ENCODE peak calls at places on chromosomes 3 and 15, in ten cellular contexts. One of them, this sample, is unnamed. For H3K4me1, the result is how much of the 10 kb centered on the place peaks cover.

GRCh38 chr3:46693038-46693896 is at the start of gene ALS2CL:
- DNase-seq in SJSA1: no peak
- DNase-seq in right atrium auricular region: no peak
- DNase-seq in RWPE2: peak
- DNase-seq in body of pancreas: peak
- DNase-seq in spleen: peak
- DNase-seq in CD8-positive, alpha-beta T cell: peak
- DNase-seq in transverse colon: peak
- DNase-seq in sigmoid colon: peak
- DNase-seq in cardiac muscle cell: peak
- DNase-seq in this sample: peak

GRCh38 chr15:76075060-76075459 is 15.3 kb downstream of the TMEM266 start:
- DNase-seq in SJSA1: no peak
- DNase-seq in right atrium auricular region: no peak
- DNase-seq in RWPE2: no peak
- DNase-seq in body of pancreas: no peak
- DNase-seq in spleen: no peak
- DNase-seq in CD8-positive, alpha-beta T cell: no peak
- DNase-seq in transverse colon: no peak
- DNase-seq in sigmoid colon: no peak
- DNase-seq in cardiac muscle cell: no peak
- DNase-seq in this sample: no peak

GRCh38 chr15:64746356-64746755 is 29.0 kb downstream of the RBPMS2 start:
- DNase-seq in SJSA1: no peak
- DNase-seq in right atrium auricular region: no peak
- DNase-seq in RWPE2: no peak
- DNase-seq in body of pancreas: no peak
- DNase-seq in spleen: no peak
- DNase-seq in CD8-positive, alpha-beta T cell: no peak
- DNase-seq in transverse colon: no peak
- DNase-seq in sigmoid colon: no peak
- DNase-seq in cardiac muscle cell: no peak
- DNase-seq in this sample: no peak

GRCh38 chr15:80567721-80568157 is 127.4 kb upstream of the ABHD17C start:
- DNase-seq in SJSA1: peak
- DNase-seq in right atrium auricular region: no peak
- DNase-seq in RWPE2: no peak
- DNase-seq in body of pancreas: peak
- DNase-seq in spleen: no peak
- DNase-seq in CD8-positive, alpha-beta T cell: no peak
- DNase-seq in transverse colon: peak
- DNase-seq in sigmoid colon: peak
- DNase-seq in cardiac muscle cell: peak
- DNase-seq in this sample: peak

GRCh38 chr15:85750807-85751730 is 43.7 kb downstream of the KLHL25 start:
- DNase-seq in SJSA1: no peak
- DNase-seq in right atrium auricular region: no peak
- DNase-seq in RWPE2: peak
- DNase-seq in body of pancreas: no peak
- DNase-seq in spleen: peak
- DNase-seq in CD8-positive, alpha-beta T cell: peak
- DNase-seq in transverse colon: no peak
- DNase-seq in sigmoid colon: peak
- DNase-seq in cardiac muscle cell: no peak
- DNase-seq in this sample: peak

GRCh38 chr3:16147226-16147625 is 27.3 kb upstream of the GALNT15 start:
- DNase-seq in SJSA1: no peak
- DNase-seq in right atrium auricular region: no peak
- DNase-seq in RWPE2: no peak
- DNase-seq in body of pancreas: no peak
- DNase-seq in spleen: no peak
- DNase-seq in CD8-positive, alpha-beta T cell: no peak
- DNase-seq in transverse colon: no peak
- DNase-seq in sigmoid colon: no peak
- DNase-seq in cardiac muscle cell: no peak
- DNase-seq in this sample: no peak

GRCh38 chr3:102106421-102107097 is 257.2 kb downstream of the NFKBIZ start:
- DNase-seq in SJSA1: no peak
- DNase-seq in right atrium auricular region: no peak
- DNase-seq in RWPE2: no peak
- DNase-seq in body of pancreas: no peak
- DNase-seq in spleen: no peak
- DNase-seq in CD8-positive, alpha-beta T cell: no peak
- DNase-seq in transverse colon: no peak
- DNase-seq in sigmoid colon: no peak
- DNase-seq in cardiac muscle cell: no peak
- DNase-seq in this sample: no peak

GRCh38 chr15:69807752-69808151 is 290.0 kb downstream of the TLE3 start:
- DNase-seq in SJSA1: peak
- DNase-seq in right atrium auricular region: no peak
- DNase-seq in RWPE2: no peak
- DNase-seq in body of pancreas: no peak
- DNase-seq in spleen: peak
- DNase-seq in CD8-positive, alpha-beta T cell: no peak
- DNase-seq in transverse colon: no peak
- DNase-seq in sigmoid colon: no peak
- DNase-seq in cardiac muscle cell: no peak
- DNase-seq in this sample: no peak

GRCh38 chr3:128278761-128279593 is 125.7 kb downstream of the EEFSEC start:
- DNase-seq in SJSA1: peak
- DNase-seq in right atrium auricular region: no peak
- DNase-seq in RWPE2: no peak
- DNase-seq in body of pancreas: peak
- DNase-seq in spleen: peak
- DNase-seq in CD8-positive, alpha-beta T cell: no peak
- DNase-seq in transverse colon: peak
- DNase-seq in sigmoid colon: peak
- DNase-seq in cardiac muscle cell: peak
- DNase-seq in this sample: peak

GRCh38 chr3:2923390-2923789 is 186.8 kb downstream of the IL5RA start:
- DNase-seq in SJSA1: no peak
- DNase-seq in right atrium auricular region: no peak
- DNase-seq in RWPE2: no peak
- DNase-seq in body of pancreas: no peak
- DNase-seq in spleen: no peak
- DNase-seq in CD8-positive, alpha-beta T cell: no peak
- DNase-seq in transverse colon: no peak
- DNase-seq in sigmoid colon: no peak
- DNase-seq in cardiac muscle cell: no peak
- DNase-seq in this sample: no peak

GRCh38 chr3:40073310-40074007 is 236.0 kb upstream of the EIF1B start:
- DNase-seq in SJSA1: no peak
- DNase-seq in right atrium auricular region: no peak
- DNase-seq in RWPE2: no peak
- DNase-seq in body of pancreas: no peak
- DNase-seq in spleen: no peak
- DNase-seq in CD8-positive, alpha-beta T cell: no peak
- DNase-seq in transverse colon: no peak
- DNase-seq in sigmoid colon: no peak
- DNase-seq in cardiac muscle cell: peak
- DNase-seq in this sample: no peak

GRCh38 chr15:75620776-75621536 is 4.6 kb downstream of the SNUPN start:
- DNase-seq in SJSA1: peak
- DNase-seq in right atrium auricular region: peak
- DNase-seq in RWPE2: peak
- DNase-seq in body of pancreas: peak
- DNase-seq in spleen: peak
- DNase-seq in CD8-positive, alpha-beta T cell: no peak
- DNase-seq in transverse colon: peak
- DNase-seq in sigmoid colon: peak
- DNase-seq in cardiac muscle cell: no peak
- DNase-seq in this sample: peak

GRCh38 chr3:64321747-64322146 is 96.5 kb upstream of the PRICKLE2 start:
- DNase-seq in SJSA1: peak
- DNase-seq in right atrium auricular region: no peak
- DNase-seq in RWPE2: no peak
- DNase-seq in body of pancreas: no peak
- DNase-seq in spleen: no peak
- DNase-seq in CD8-positive, alpha-beta T cell: no peak
- DNase-seq in transverse colon: no peak
- DNase-seq in sigmoid colon: no peak
- DNase-seq in cardiac muscle cell: peak
- DNase-seq in this sample: no peak

GRCh38 chr3:118909751-118910150 is 124.9 kb downstream of the IGSF11 start:
- DNase-seq in SJSA1: no peak
- DNase-seq in right atrium auricular region: no peak
- DNase-seq in RWPE2: no peak
- DNase-seq in body of pancreas: no peak
- DNase-seq in spleen: no peak
- DNase-seq in CD8-positive, alpha-beta T cell: no peak
- DNase-seq in transverse colon: no peak
- DNase-seq in sigmoid colon: no peak
- DNase-seq in cardiac muscle cell: no peak
- DNase-seq in this sample: no peak

GRCh38 chr3:14317057-14317553 is 85.3 kb upstream of the SLC6A6 start:
- DNase-seq in SJSA1: no peak
- DNase-seq in right atrium auricular region: no peak
- DNase-seq in RWPE2: no peak
- DNase-seq in body of pancreas: no peak
- DNase-seq in spleen: no peak
- DNase-seq in CD8-positive, alpha-beta T cell: no peak
- DNase-seq in transverse colon: no peak
- DNase-seq in sigmoid colon: no peak
- DNase-seq in cardiac muscle cell: no peak
- DNase-seq in this sample: no peak

GRCh38 chr3:25648107-25648535 is 16.6 kb downstream of the TOP2B start:
- DNase-seq in SJSA1: peak
- DNase-seq in right atrium auricular region: peak
- DNase-seq in RWPE2: no peak
- DNase-seq in body of pancreas: peak
- DNase-seq in spleen: no peak
- DNase-seq in CD8-positive, alpha-beta T cell: peak
- DNase-seq in transverse colon: peak
- DNase-seq in sigmoid colon: peak
- DNase-seq in cardiac muscle cell: peak
- DNase-seq in this sample: peak

DNA sequence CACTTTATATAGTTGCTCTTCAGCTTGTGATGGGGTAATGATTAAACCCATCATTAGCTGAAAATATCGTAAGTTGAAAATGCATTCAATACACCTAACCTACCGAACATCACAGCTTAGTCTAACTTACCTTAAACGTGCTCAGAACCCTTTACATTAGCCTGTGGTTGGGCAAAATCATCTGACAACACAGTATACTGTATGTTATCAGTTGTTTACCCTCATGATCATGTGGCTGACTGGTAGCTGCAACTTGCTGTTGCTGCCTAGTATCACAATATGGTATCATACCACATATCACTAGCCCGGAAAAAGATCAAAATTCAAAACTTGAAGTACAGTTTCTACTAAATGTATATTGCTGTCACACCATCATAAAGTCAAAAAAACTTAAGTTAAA is 9.5 kb downstream of the ZNF280D start:
- DNase-seq in SJSA1: no peak
- DNase-seq in right atrium auricular region: no peak
- DNase-seq in RWPE2: no peak
- DNase-seq in body of pancreas: no peak
- DNase-seq in spleen: no peak
- DNase-seq in CD8-positive, alpha-beta T cell: no peak
- DNase-seq in transverse colon: no peak
- DNase-seq in sigmoid colon: no peak
- DNase-seq in cardiac muscle cell: no peak
- DNase-seq in this sample: no peak
- H3K4me1 ChIP-seq in SJSA1: under half
- H3K4me1 ChIP-seq in right atrium auricular region: under half
- H3K4me1 ChIP-seq in RWPE2: under half
- H3K4me1 ChIP-seq in body of pancreas: under half
- H3K4me1 ChIP-seq in spleen: under half
- H3K4me1 ChIP-seq in CD8-positive, alpha-beta T cell: under half
- H3K4me1 ChIP-seq in transverse colon: under half
- H3K4me1 ChIP-seq in sigmoid colon: under half
- H3K4me1 ChIP-seq in cardiac muscle cell: under half
- H3K4me1 ChIP-seq in this sample: under half

DNA sequence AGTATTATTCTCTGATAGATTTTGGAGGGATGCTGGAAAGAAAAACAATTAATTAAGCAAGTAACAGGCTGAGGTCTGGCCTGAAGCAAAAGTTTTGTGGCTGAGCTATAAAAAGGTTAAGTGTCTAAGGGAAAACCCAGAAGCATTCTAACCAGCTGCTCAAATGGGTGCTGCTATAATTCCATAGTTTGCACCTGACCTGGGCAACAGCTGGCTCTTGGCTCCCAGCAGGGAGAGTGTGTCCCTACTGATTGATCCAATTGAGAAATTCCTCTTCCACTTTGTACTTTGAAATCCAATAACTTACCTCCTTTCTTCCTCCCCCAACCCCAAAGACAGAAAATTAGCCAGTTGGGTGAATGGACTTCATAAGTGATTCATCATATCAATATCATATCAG is 27.7 kb upstream of the SMAD3 start:
- DNase-seq in SJSA1: no peak
- DNase-seq in right atrium auricular region: no peak
- DNase-seq in RWPE2: no peak
- DNase-seq in body of pancreas: no peak
- DNase-seq in spleen: no peak
- DNase-seq in CD8-positive, alpha-beta T cell: no peak
- DNase-seq in transverse colon: no peak
- DNase-seq in sigmoid colon: no peak
- DNase-seq in cardiac muscle cell: no peak
- DNase-seq in this sample: no peak
- H3K4me1 ChIP-seq in SJSA1: under half
- H3K4me1 ChIP-seq in right atrium auricular region: under half
- H3K4me1 ChIP-seq in RWPE2: under half
- H3K4me1 ChIP-seq in body of pancreas: under half
- H3K4me1 ChIP-seq in spleen: under half
- H3K4me1 ChIP-seq in CD8-positive, alpha-beta T cell: under half
- H3K4me1 ChIP-seq in transverse colon: under half
- H3K4me1 ChIP-seq in sigmoid colon: under half
- H3K4me1 ChIP-seq in cardiac muscle cell: under half
- H3K4me1 ChIP-seq in this sample: under half

DNA sequence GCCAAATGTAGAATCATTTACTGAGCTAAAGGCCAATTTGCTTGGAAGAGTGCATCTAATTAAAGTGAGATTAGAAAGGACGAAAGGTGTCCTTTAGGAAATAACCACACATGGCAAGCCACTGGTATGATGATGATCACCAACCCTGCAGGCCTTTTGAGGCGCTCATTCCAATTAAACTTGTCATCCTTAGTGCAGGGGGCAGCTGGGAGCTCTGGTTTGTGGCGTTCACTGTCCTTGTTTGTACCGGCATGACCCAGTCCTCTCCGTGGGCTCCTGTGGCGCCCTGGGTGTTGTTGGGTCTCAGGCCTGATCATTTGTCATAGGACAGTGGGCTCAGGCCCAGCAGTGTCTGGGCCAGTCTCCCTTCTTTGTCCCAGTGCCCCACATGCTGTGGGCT is 11.0 kb downstream of the LIMD1 start:
- DNase-seq in SJSA1: no peak
- DNase-seq in right atrium auricular region: no peak
- DNase-seq in RWPE2: no peak
- DNase-seq in body of pancreas: no peak
- DNase-seq in spleen: no peak
- DNase-seq in CD8-positive, alpha-beta T cell: no peak
- DNase-seq in transverse colon: no peak
- DNase-seq in sigmoid colon: no peak
- DNase-seq in cardiac muscle cell: no peak
- DNase-seq in this sample: no peak
- H3K4me1 ChIP-seq in SJSA1: under half
- H3K4me1 ChIP-seq in right atrium auricular region: half or more
- H3K4me1 ChIP-seq in RWPE2: under half
- H3K4me1 ChIP-seq in body of pancreas: under half
- H3K4me1 ChIP-seq in spleen: under half
- H3K4me1 ChIP-seq in CD8-positive, alpha-beta T cell: under half
- H3K4me1 ChIP-seq in transverse colon: under half
- H3K4me1 ChIP-seq in sigmoid colon: under half
- H3K4me1 ChIP-seq in cardiac muscle cell: under half
- H3K4me1 ChIP-seq in this sample: half or more

GRCh38 chr3:196569003-196569516 is 600 bp downstream of the FBXO45 start:
- DNase-seq in SJSA1: peak
- DNase-seq in right atrium auricular region: no peak
- DNase-seq in RWPE2: peak
- DNase-seq in body of pancreas: peak
- DNase-seq in spleen: peak
- DNase-seq in CD8-positive, alpha-beta T cell: peak
- DNase-seq in transverse colon: peak
- DNase-seq in sigmoid colon: peak
- DNase-seq in cardiac muscle cell: no peak
- DNase-seq in this sample: peak
- H3K4me1 ChIP-seq in SJSA1: under half
- H3K4me1 ChIP-seq in right atrium auricular region: under half
- H3K4me1 ChIP-seq in RWPE2: under half
- H3K4me1 ChIP-seq in body of pancreas: under half
- H3K4me1 ChIP-seq in spleen: under half
- H3K4me1 ChIP-seq in CD8-positive, alpha-beta T cell: under half
- H3K4me1 ChIP-seq in transverse colon: under half
- H3K4me1 ChIP-seq in sigmoid colon: under half
- H3K4me1 ChIP-seq in cardiac muscle cell: under half
- H3K4me1 ChIP-seq in this sample: half or more

This sample was measured in stomach.